ENCODE peak calls at places on chromosomes 11 and 22, in eight cellular contexts. Q is stimulated activated CD4-positive, alpha-beta T cell treated with anti-CD3 and anti-CD28 coated beads, Interleukin-4, amount 100 ng/mL, for 24 hours; Y is T1000; S is pancreas; J is bronchial epithelial cell; F is KBM-7; X is tibial nerve; A is thoracic aorta. L is an unnamed sample.

GRCh38 chr22:37703906-37704305 is 7.1 kb downstream of the TRIOBP start:
- DNase-seq in Q (no peak), Y (no peak), S (no peak), J (no peak), F (no peak), X (no peak), A (no peak), L (no peak)

GRCh38 chr22:24474221-24474620 is 20.9 kb upstream of the UPB1 start:
- DNase-seq in Q (no peak), Y (peak; percentile 23), S (no peak), J (peak; percentile 60), F (no peak), X (no peak), A (no peak), L (no peak)

GRCh38 chr22:50713571-50714056 is 24.4 kb upstream of the ACR start:
- DNase-seq in Q (no peak), Y (no peak), S (peak; percentile 26), J (no peak), F (no peak), X (no peak), A (no peak), L (no peak)

GRCh38 chr11:11027271-11027670 is 169.4 kb upstream of the ZBED5 start:
- DNase-seq in Q (no peak), Y (no peak), S (no peak), J (peak; percentile 94), F (no peak), X (no peak), A (no peak), L (no peak)

GRCh38 chr11:63783925-63784592 is 15.5 kb upstream of the ZFTA start:
- DNase-seq in Q (no peak), Y (no peak), S (no peak), J (no peak), F (no peak), X (no peak), A (no peak), L (no peak)

GRCh38 chr11:47607380-47607779 is 13.2 kb upstream of the C1QTNF4 start:
- DNase-seq in Q (no peak), Y (no peak), S (no peak), J (no peak), F (no peak), X (no peak), A (no peak), L (no peak)

GRCh38 chr22:25448435-25449051 is 115.9 kb upstream of the GRK3 start:
- DNase-seq in Q (peak; percentile 9), Y (no peak), S (no peak), J (peak; percentile 16), F (peak; percentile 7), X (no peak), A (no peak), L (no peak)

GRCh38 chr11:60367009-60367408 is 11.3 kb upstream of the MS4A7 start:
- DNase-seq in Q (no peak), Y (no peak), S (no peak), J (no peak), F (no peak), X (no peak), A (no peak), L (no peak)

GRCh38 chr22:46390652-46391301 is 55.3 kb downstream of the TRMU start:
- DNase-seq in Q (no peak), Y (peak; percentile 27), S (peak; percentile 85), J (peak; percentile 75), F (no peak), X (peak; percentile 39), A (no peak), L (no peak)

GRCh38 chr11:12756101-12756500 is 81.9 kb downstream of the TEAD1 start:
- DNase-seq in Q (no peak), Y (no peak), S (no peak), J (no peak), F (no peak), X (no peak), A (no peak), L (no peak)

GRCh38 chr11:94400839-94401772 is at the start of gene GPR83:
- DNase-seq in Q (no peak), Y (no peak), S (no peak), J (no peak), F (no peak), X (no peak), A (no peak), L (no peak)

GRCh38 chr22:39808087-39808486 is 85.5 kb downstream of the ENTHD1 start:
- DNase-seq in Q (peak; percentile 17), Y (no peak), S (no peak), J (peak; percentile 11), F (peak; percentile 34), X (no peak), A (no peak), L (peak; percentile 3)

GRCh38 chr22:29308148-29308790 is 1.8 kb downstream of the GAS2L1 start:
- DNase-seq in Q (no peak), Y (no peak), S (no peak), J (no peak), F (no peak), X (no peak), A (no peak), L (no peak)

GRCh38 chr11:1862588-1863351 is 9.9 kb downstream of the LSP1 start:
- DNase-seq in Q (no peak), Y (no peak), S (peak; percentile 59), J (peak; percentile 11), F (no peak), X (no peak), A (no peak), L (no peak)

GRCh38 chr22:37708580-37709444 is 12.0 kb downstream of the TRIOBP start:
- DNase-seq in Q (no peak), Y (no peak), S (no peak), J (no peak), F (no peak), X (no peak), A (no peak), L (no peak)

GRCh38 chr11:73186294-73186850 is 31.7 kb upstream of the P2RY2 start:
- DNase-seq in Q (no peak), Y (no peak), S (no peak), J (peak; percentile 97), F (peak; percentile 39), X (no peak), A (no peak), L (no peak)

GRCh38 chr22:33272180-33272579 is 214.0 kb upstream of the SYN3 start:
- DNase-seq in Q (no peak), Y (no peak), S (no peak), J (no peak), F (no peak), X (no peak), A (no peak), L (no peak)

GRCh38 chr22:30390974-30391691 is 3.9 kb upstream of the RNF215 start:
- DNase-seq in Q (peak; percentile 83), Y (peak; percentile 34), S (peak; percentile 87), J (peak; percentile 61), F (peak; percentile 87), X (no peak), A (no peak), L (peak; percentile 70)

GRCh38 chr11:11513438-11513837 is 108.4 kb downstream of the GALNT18 start:
- DNase-seq in Q (no peak), Y (no peak), S (no peak), J (no peak), F (no peak), X (no peak), A (no peak), L (no peak)

GRCh38 chr11:94315664-94316063 is 11.3 kb downstream of the IZUMO1R start:
- DNase-seq in Q (no peak), Y (no peak), S (no peak), J (peak; percentile 23), F (no peak), X (no peak), A (no peak), L (no peak)

GRCh38 chr22:47177334-47177815 is 414.9 kb downstream of the TBC1D22A start:
- DNase-seq in Q (no peak), Y (no peak), S (no peak), J (no peak), F (no peak), X (peak; percentile 8), A (no peak), L (no peak)

GRCh38 chr11:11580831-11581492 is 40.8 kb downstream of the GALNT18 start:
- DNase-seq in Q (no peak), Y (no peak), S (no peak), J (no peak), F (no peak), X (no peak), A (no peak), L (no peak)

GRCh38 chr22:50513175-50513574 is 5.2 kb downstream of the NCAPH2 start:
- DNase-seq in Q (no peak), Y (no peak), S (no peak), J (no peak), F (no peak), X (no peak), A (no peak), L (no peak)

GRCh38 chr11:65685981-65686380 is 23.3 kb upstream of the RELA start:
- DNase-seq in Q (no peak), Y (no peak), S (no peak), J (no peak), F (no peak), X (no peak), A (no peak), L (no peak)

GRCh38 chr11:35709386-35709785 is 46.8 kb downstream of the TRIM44 start:
- DNase-seq in Q (no peak), Y (no peak), S (no peak), J (no peak), F (no peak), X (no peak), A (no peak), L (no peak)

GRCh38 chr11:19910931-19911330 is 198.3 kb downstream of the NAV2 start:
- DNase-seq in Q (no peak), Y (no peak), S (no peak), J (no peak), F (no peak), X (no peak), A (no peak), L (no peak)

GRCh38 chr22:17807086-17807485 is 32.8 kb upstream of the BID start:
- DNase-seq in Q (no peak), Y (no peak), S (no peak), J (no peak), F (no peak), X (no peak), A (no peak), L (no peak)

GRCh38 chr22:44544523-44545433 is 46.7 kb upstream of the RTL6 start:
- DNase-seq in Q (no peak), Y (no peak), S (peak; percentile 40), J (no peak), F (no peak), X (no peak), A (no peak), L (no peak)

GRCh38 chr11:65043881-65044501 is 3.0 kb downstream of the SAC3D1 start:
- DNase-seq in Q (no peak), Y (no peak), S (no peak), J (peak; percentile 18), F (peak; percentile 68), X (no peak), A (no peak), L (no peak)

GRCh38 chr11:66685276-66686099 is 7.8 kb upstream of the RBM4B start:
- DNase-seq in Q (no peak), Y (no peak), S (no peak), J (no peak), F (no peak), X (no peak), A (no peak), L (no peak)

GRCh38 chr11:44849922-44850321 is 100.8 kb downstream of the TP53I11 start:
- DNase-seq in Q (no peak), Y (no peak), S (no peak), J (no peak), F (no peak), X (no peak), A (no peak), L (no peak)

GRCh38 chr11:114377612-114378267 is 22.6 kb downstream of the C11orf71 start:
- DNase-seq in Q (no peak), Y (peak; percentile 26), S (no peak), J (no peak), F (no peak), X (no peak), A (no peak), L (no peak)

GRCh38 chr11:15649371-15650104 is 534.8 kb downstream of the INSC start:
- DNase-seq in Q (no peak), Y (no peak), S (no peak), J (no peak), F (no peak), X (no peak), A (no peak), L (no peak)

GRCh38 chr11:3642071-3642951 is 519 bp upstream of the ART5 start:
- DNase-seq in Q (peak; percentile 75), Y (no peak), S (peak; percentile 85), J (peak; percentile 53), F (peak; percentile 90), X (peak; percentile 33), A (peak; percentile 21), L (peak; percentile 53)

L was measured in effector CD8-positive, alpha-beta T cell.